ENCODE peak calls at places on chromosomes 1 and 21, in ten cellular contexts. One of them, this sample, is unnamed.

GRCh38 chr1:116350097-116350645 is 22.9 kb upstream of the ATP1A1 start:
- DNase-seq in mucosa of descending colon: no peak
- DNase-seq in tibial artery: no peak
- DNase-seq in A549: no peak
- DNase-seq in left ventricle myocardium inferior: no peak
- DNase-seq in upper lobe of left lung: no peak
- DNase-seq in CD8-positive, alpha-beta T cell: no peak
- DNase-seq in adrenal gland: no peak
- DNase-seq in WERI-Rb-1: no peak
- DNase-seq in right lobe of liver: no peak
- DNase-seq in this sample: no peak

GRCh38 chr1:172477216-172477615 is 33.3 kb upstream of the PIGC start:
- DNase-seq in A549: no peak
- DNase-seq in right lobe of liver: no peak
- DNase-seq in CD8-positive, alpha-beta T cell: no peak
- DNase-seq in upper lobe of left lung: no peak
- DNase-seq in mucosa of descending colon: no peak
- DNase-seq in WERI-Rb-1: no peak
- DNase-seq in adrenal gland: no peak
- DNase-seq in tibial artery: no peak
- DNase-seq in left ventricle myocardium inferior: no peak
- DNase-seq in this sample: no peak

GRCh38 chr1:110718452-110718851 is 43.7 kb upstream of the KCNA3 start:
- DNase-seq in adrenal gland: no peak
- DNase-seq in left ventricle myocardium inferior: peak; percentile 62
- DNase-seq in WERI-Rb-1: no peak
- DNase-seq in tibial artery: no peak
- DNase-seq in upper lobe of left lung: no peak
- DNase-seq in mucosa of descending colon: no peak
- DNase-seq in CD8-positive, alpha-beta T cell: no peak
- DNase-seq in right lobe of liver: no peak
- DNase-seq in A549: no peak
- DNase-seq in this sample: no peak

GRCh38 chr1:39490596-39491145 is 765 bp upstream of the BMP8A start:
- DNase-seq in tibial artery: no peak
- DNase-seq in right lobe of liver: no peak
- DNase-seq in mucosa of descending colon: no peak
- DNase-seq in left ventricle myocardium inferior: no peak
- DNase-seq in upper lobe of left lung: no peak
- DNase-seq in adrenal gland: no peak
- DNase-seq in WERI-Rb-1: peak; percentile 26
- DNase-seq in A549: peak; percentile 11
- DNase-seq in CD8-positive, alpha-beta T cell: peak; percentile 28
- DNase-seq in this sample: no peak

GRCh38 chr1:78225153-78225552 is 179.4 kb downstream of the GIPC2 start:
- DNase-seq in left ventricle myocardium inferior: no peak
- DNase-seq in upper lobe of left lung: no peak
- DNase-seq in WERI-Rb-1: no peak
- DNase-seq in A549: no peak
- DNase-seq in CD8-positive, alpha-beta T cell: no peak
- DNase-seq in tibial artery: no peak
- DNase-seq in adrenal gland: no peak
- DNase-seq in right lobe of liver: no peak
- DNase-seq in mucosa of descending colon: no peak
- DNase-seq in this sample: no peak

GRCh38 chr21:41955516-41955915 is 1.7 kb upstream of the C2CD2 start:
- DNase-seq in tibial artery: no peak
- DNase-seq in upper lobe of left lung: no peak
- DNase-seq in A549: no peak
- DNase-seq in adrenal gland: no peak
- DNase-seq in WERI-Rb-1: peak; percentile 17
- DNase-seq in left ventricle myocardium inferior: no peak
- DNase-seq in right lobe of liver: no peak
- DNase-seq in CD8-positive, alpha-beta T cell: no peak
- DNase-seq in mucosa of descending colon: no peak
- DNase-seq in this sample: no peak

GRCh38 chr1:36400825-36401601 is 3.3 kb upstream of the LSM10 start:
- DNase-seq in right lobe of liver: peak; percentile 75
- DNase-seq in mucosa of descending colon: peak; percentile 89
- DNase-seq in A549: no peak
- DNase-seq in upper lobe of left lung: peak; percentile 92
- DNase-seq in WERI-Rb-1: no peak
- DNase-seq in CD8-positive, alpha-beta T cell: peak; percentile 44
- DNase-seq in adrenal gland: peak; percentile 46
- DNase-seq in left ventricle myocardium inferior: peak; percentile 73
- DNase-seq in tibial artery: peak; percentile 89
- DNase-seq in this sample: no peak

GRCh38 chr1:38121231-38121680 is 74.7 kb upstream of the POU3F1 start:
- DNase-seq in adrenal gland: no peak
- DNase-seq in right lobe of liver: no peak
- DNase-seq in upper lobe of left lung: peak; percentile 39
- DNase-seq in WERI-Rb-1: no peak
- DNase-seq in mucosa of descending colon: no peak
- DNase-seq in A549: no peak
- DNase-seq in left ventricle myocardium inferior: no peak
- DNase-seq in CD8-positive, alpha-beta T cell: no peak
- DNase-seq in tibial artery: no peak
- DNase-seq in this sample: no peak

GRCh38 chr1:163055531-163055930 is 13.6 kb upstream of the RGS4 start:
- DNase-seq in A549: no peak
- DNase-seq in left ventricle myocardium inferior: no peak
- DNase-seq in right lobe of liver: no peak
- DNase-seq in mucosa of descending colon: no peak
- DNase-seq in adrenal gland: no peak
- DNase-seq in WERI-Rb-1: no peak
- DNase-seq in upper lobe of left lung: no peak
- DNase-seq in CD8-positive, alpha-beta T cell: no peak
- DNase-seq in tibial artery: no peak
- DNase-seq in this sample: no peak

GRCh38 chr1:7117599-7118281 is 332.5 kb downstream of the CAMTA1 start:
- DNase-seq in mucosa of descending colon: no peak
- DNase-seq in CD8-positive, alpha-beta T cell: no peak
- DNase-seq in tibial artery: peak; percentile 69
- DNase-seq in upper lobe of left lung: no peak
- DNase-seq in adrenal gland: no peak
- DNase-seq in left ventricle myocardium inferior: no peak
- DNase-seq in A549: peak; percentile 46
- DNase-seq in right lobe of liver: no peak
- DNase-seq in WERI-Rb-1: no peak
- DNase-seq in this sample: no peak

GRCh38 chr21:35226302-35226701 is 177.2 kb upstream of the RUNX1 start:
- DNase-seq in CD8-positive, alpha-beta T cell: no peak
- DNase-seq in right lobe of liver: peak; percentile 87
- DNase-seq in tibial artery: no peak
- DNase-seq in mucosa of descending colon: no peak
- DNase-seq in adrenal gland: no peak
- DNase-seq in A549: no peak
- DNase-seq in left ventricle myocardium inferior: no peak
- DNase-seq in WERI-Rb-1: no peak
- DNase-seq in upper lobe of left lung: no peak
- DNase-seq in this sample: no peak

GRCh38 chr1:223034270-223034798 is 108.7 kb downstream of the TLR5 start:
- DNase-seq in A549: no peak
- DNase-seq in right lobe of liver: no peak
- DNase-seq in adrenal gland: no peak
- DNase-seq in mucosa of descending colon: no peak
- DNase-seq in CD8-positive, alpha-beta T cell: no peak
- DNase-seq in WERI-Rb-1: no peak
- DNase-seq in tibial artery: no peak
- DNase-seq in left ventricle myocardium inferior: no peak
- DNase-seq in upper lobe of left lung: no peak
- DNase-seq in this sample: no peak

GRCh38 chr21:32949701-32950100 is 76.0 kb upstream of the OLIG2 start:
- DNase-seq in CD8-positive, alpha-beta T cell: no peak
- DNase-seq in left ventricle myocardium inferior: no peak
- DNase-seq in upper lobe of left lung: no peak
- DNase-seq in adrenal gland: no peak
- DNase-seq in mucosa of descending colon: no peak
- DNase-seq in WERI-Rb-1: peak; percentile 88
- DNase-seq in right lobe of liver: no peak
- DNase-seq in A549: no peak
- DNase-seq in tibial artery: no peak
- DNase-seq in this sample: no peak

GRCh38 chr1:162019006-162019405 is 4.7 kb downstream of the OLFML2B start:
- DNase-seq in mucosa of descending colon: no peak
- DNase-seq in adrenal gland: no peak
- DNase-seq in WERI-Rb-1: no peak
- DNase-seq in upper lobe of left lung: no peak
- DNase-seq in CD8-positive, alpha-beta T cell: no peak
- DNase-seq in tibial artery: no peak
- DNase-seq in right lobe of liver: no peak
- DNase-seq in left ventricle myocardium inferior: no peak
- DNase-seq in A549: no peak
- DNase-seq in this sample: no peak

GRCh38 chr1:185512442-185512841 is 195.4 kb upstream of the IVNS1ABP start:
- DNase-seq in left ventricle myocardium inferior: no peak
- DNase-seq in CD8-positive, alpha-beta T cell: no peak
- DNase-seq in adrenal gland: no peak
- DNase-seq in A549: no peak
- DNase-seq in mucosa of descending colon: no peak
- DNase-seq in WERI-Rb-1: no peak
- DNase-seq in tibial artery: no peak
- DNase-seq in upper lobe of left lung: no peak
- DNase-seq in right lobe of liver: no peak
- DNase-seq in this sample: no peak

GRCh38 chr1:244672961-244673695 is 20.2 kb downstream of the DESI2 start:
- DNase-seq in right lobe of liver: no peak
- DNase-seq in CD8-positive, alpha-beta T cell: no peak
- DNase-seq in upper lobe of left lung: no peak
- DNase-seq in adrenal gland: peak; percentile 61
- DNase-seq in A549: no peak
- DNase-seq in WERI-Rb-1: no peak
- DNase-seq in left ventricle myocardium inferior: peak; percentile 25
- DNase-seq in mucosa of descending colon: no peak
- DNase-seq in tibial artery: no peak
- DNase-seq in this sample: no peak

GRCh38 chr1:235545294-235545930 is 41.2 kb upstream of the B3GALNT2 start:
- DNase-seq in tibial artery: no peak
- DNase-seq in WERI-Rb-1: no peak
- DNase-seq in left ventricle myocardium inferior: no peak
- DNase-seq in CD8-positive, alpha-beta T cell: no peak
- DNase-seq in upper lobe of left lung: no peak
- DNase-seq in mucosa of descending colon: no peak
- DNase-seq in adrenal gland: no peak
- DNase-seq in A549: no peak
- DNase-seq in right lobe of liver: no peak
- DNase-seq in this sample: no peak

GRCh38 chr1:248696261-248696660 is 6.3 kb downstream of the OR14I1 start:
- DNase-seq in tibial artery: no peak
- DNase-seq in A549: peak; percentile 14
- DNase-seq in mucosa of descending colon: no peak
- DNase-seq in CD8-positive, alpha-beta T cell: no peak
- DNase-seq in right lobe of liver: no peak
- DNase-seq in upper lobe of left lung: no peak
- DNase-seq in left ventricle myocardium inferior: no peak
- DNase-seq in adrenal gland: no peak
- DNase-seq in WERI-Rb-1: peak; percentile 49
- DNase-seq in this sample: no peak
- H3K9me3 ChIP-seq in tibial artery: no peaks in the 10 kb centered on the region
- H3K9me3 ChIP-seq in A549: no peaks in the 10 kb centered on the region
- H3K9me3 ChIP-seq in mucosa of descending colon: no peaks in the 10 kb centered on the region
- H3K9me3 ChIP-seq in CD8-positive, alpha-beta T cell: no peaks in the 10 kb centered on the region
- H3K9me3 ChIP-seq in right lobe of liver: no peaks in the 10 kb centered on the region
- H3K9me3 ChIP-seq in upper lobe of left lung: no peaks in the 10 kb centered on the region
- H3K9me3 ChIP-seq in left ventricle myocardium inferior: peaks cover 7% of the 10 kb centered on the region
- H3K9me3 ChIP-seq in adrenal gland: no peaks in the 10 kb centered on the region
- H3K9me3 ChIP-seq in WERI-Rb-1: peaks cover 8% of the 10 kb centered on the region
- H3K9me3 ChIP-seq in this sample: no peaks in the 10 kb centered on the region

GRCh38 chr1:23483327-23484252 is at the start of gene ASAP3:
- DNase-seq in WERI-Rb-1: peak; percentile 28
- DNase-seq in left ventricle myocardium inferior: peak; percentile 60
- DNase-seq in upper lobe of left lung: no peak
- DNase-seq in A549: no peak
- DNase-seq in tibial artery: peak; percentile 73
- DNase-seq in mucosa of descending colon: peak; percentile 71
- DNase-seq in CD8-positive, alpha-beta T cell: peak; percentile 25
- DNase-seq in adrenal gland: peak; percentile 70
- DNase-seq in right lobe of liver: peak; percentile 69
- DNase-seq in this sample: no peak
- TF ChIP-seq CTCF in WERI-Rb-1: peak; percentile 31
- TF ChIP-seq CTCF in left ventricle myocardium inferior: peak; percentile 40
- TF ChIP-seq CTCF in upper lobe of left lung: no peak
- TF ChIP-seq CTCF in A549: peak; percentile 24
- TF ChIP-seq CTCF in tibial artery: no peak
- TF ChIP-seq CTCF in mucosa of descending colon: no peak
- TF ChIP-seq CTCF in CD8-positive, alpha-beta T cell: no peak
- TF ChIP-seq CTCF in adrenal gland: peak; percentile 24
- TF ChIP-seq CTCF in right lobe of liver: no peak
- TF ChIP-seq CTCF in this sample: peak; percentile 18

DNA sequence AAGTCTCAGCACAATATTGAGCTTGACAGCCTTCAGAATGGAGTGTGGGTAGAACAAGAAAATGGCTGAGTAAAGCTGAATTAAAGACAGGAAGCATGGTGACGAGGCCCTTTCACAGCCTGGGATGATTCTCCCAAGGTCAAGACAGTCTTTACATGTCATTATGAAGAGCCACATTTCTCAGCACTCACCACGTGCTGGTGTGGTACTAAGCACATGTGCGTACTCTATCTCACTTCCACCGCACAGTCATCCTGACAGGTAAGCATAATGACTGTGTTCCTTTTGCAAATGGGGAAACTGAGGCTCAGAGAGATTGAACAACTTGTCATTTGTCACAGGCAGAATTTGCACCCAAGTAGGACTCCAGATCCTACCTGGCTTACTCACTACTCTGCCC is 92.8 kb upstream of the COA6 start:
- DNase-seq in WERI-Rb-1: no peak
- DNase-seq in tibial artery: no peak
- DNase-seq in CD8-positive, alpha-beta T cell: no peak
- DNase-seq in right lobe of liver: no peak
- DNase-seq in A549: no peak
- DNase-seq in upper lobe of left lung: no peak
- DNase-seq in adrenal gland: no peak
- DNase-seq in mucosa of descending colon: no peak
- DNase-seq in left ventricle myocardium inferior: no peak
- DNase-seq in this sample: no peak
- H3K9me3 ChIP-seq in WERI-Rb-1: no peaks in the 10 kb centered on the region
- H3K9me3 ChIP-seq in tibial artery: no peaks in the 10 kb centered on the region
- H3K9me3 ChIP-seq in CD8-positive, alpha-beta T cell: no peaks in the 10 kb centered on the region
- H3K9me3 ChIP-seq in right lobe of liver: no peaks in the 10 kb centered on the region
- H3K9me3 ChIP-seq in A549: no peaks in the 10 kb centered on the region
- H3K9me3 ChIP-seq in upper lobe of left lung: no peaks in the 10 kb centered on the region
- H3K9me3 ChIP-seq in adrenal gland: no peaks in the 10 kb centered on the region
- H3K9me3 ChIP-seq in mucosa of descending colon: no peaks in the 10 kb centered on the region
- H3K9me3 ChIP-seq in left ventricle myocardium inferior: no peaks in the 10 kb centered on the region
- H3K9me3 ChIP-seq in this sample: no peaks in the 10 kb centered on the region

DNA sequence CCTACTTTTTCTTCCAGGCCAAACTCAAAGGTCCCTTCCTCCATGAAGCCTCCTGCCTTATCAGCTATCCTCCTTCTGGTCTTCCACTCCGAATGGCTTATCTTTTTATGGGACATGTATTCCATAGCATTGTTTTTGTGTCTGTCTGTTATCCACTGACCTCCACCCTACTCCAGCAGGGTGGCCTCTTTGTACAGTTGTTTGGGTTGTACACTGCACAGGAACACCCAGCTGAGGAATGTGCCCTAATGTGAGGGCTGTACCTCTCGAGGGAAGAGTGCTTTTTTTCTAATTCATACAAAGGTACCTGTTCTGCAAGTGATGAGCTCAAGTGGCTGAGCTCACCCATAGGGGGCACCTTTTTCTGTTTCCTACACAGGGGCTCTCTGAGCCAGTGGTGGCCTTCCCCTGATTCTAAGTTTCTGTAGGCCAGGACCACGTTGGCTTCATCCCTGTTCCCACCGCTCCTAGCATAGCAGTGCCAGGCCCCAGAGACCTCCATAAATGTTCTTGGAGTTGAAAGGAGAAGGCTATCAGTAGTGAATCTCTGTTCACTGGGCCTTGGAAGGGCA is 108.2 kb downstream of the FOXD2 start:
- DNase-seq in right lobe of liver: no peak
- DNase-seq in A549: no peak
- DNase-seq in adrenal gland: no peak
- DNase-seq in mucosa of descending colon: no peak
- DNase-seq in upper lobe of left lung: no peak
- DNase-seq in tibial artery: no peak
- DNase-seq in left ventricle myocardium inferior: no peak
- DNase-seq in WERI-Rb-1: no peak
- DNase-seq in CD8-positive, alpha-beta T cell: no peak
- DNase-seq in this sample: no peak
- TF ChIP-seq CTCF in right lobe of liver: no peak
- TF ChIP-seq CTCF in A549: no peak
- TF ChIP-seq CTCF in adrenal gland: no peak
- TF ChIP-seq CTCF in mucosa of descending colon: no peak
- TF ChIP-seq CTCF in upper lobe of left lung: no peak
- TF ChIP-seq CTCF in tibial artery: no peak
- TF ChIP-seq CTCF in left ventricle myocardium inferior: no peak
- TF ChIP-seq CTCF in WERI-Rb-1: peak; percentile 44
- TF ChIP-seq CTCF in CD8-positive, alpha-beta T cell: no peak
- TF ChIP-seq CTCF in this sample: no peak